ENCODE peak calls at places on chromosomes 7 and 10, in five cellular contexts. C is cardiac muscle cell, M is esophagus squamous epithelium, I is pancreas, J is GM23338. R is an unnamed sample.

GRCh38 chr7:83648464-83649241 is at the start of gene SEMA3E:
- DNase-seq in M (no peak), J (peak; percentile 79), I (no peak), C (peak; percentile 38), R (no peak)

GRCh38 chr10:124291009-124291671 is 127.6 kb downstream of the OAT start:
- DNase-seq in I (no peak), M (no peak), J (no peak), C (peak; percentile 38), R (peak; percentile 61)

GRCh38 chr10:88118769-88119559 is 255.5 kb downstream of the PTEN start:
- DNase-seq in M (no peak), J (no peak), C (no peak), I (no peak), R (no peak)

GRCh38 chr7:57867884-57868701 is 418.1 kb downstream of the ZNF716 start:
- DNase-seq in I (peak; percentile 65), J (no peak), M (no peak), C (peak; percentile 14), R (peak; percentile 82)

GRCh38 chr10:15700078-15700477 is 19.6 kb downstream of the ITGA8 start:
- DNase-seq in C (no peak), M (no peak), J (no peak), I (no peak), R (no peak)

GRCh38 chr10:51965451-51965850 is 266.1 kb upstream of the CSTF2T start:
- DNase-seq in I (no peak), J (no peak), C (no peak), M (no peak), R (no peak)

GRCh38 chr7:121329460-121330052 is 756 bp downstream of the WNT16 start:
- DNase-seq in C (no peak), M (no peak), I (peak; percentile 68), J (peak; percentile 79), R (no peak)

GRCh38 chr10:72328829-72329204 is 25.9 kb downstream of the DNAJB12 start:
- DNase-seq in I (no peak), J (no peak), C (no peak), M (no peak), R (no peak)

DNA sequence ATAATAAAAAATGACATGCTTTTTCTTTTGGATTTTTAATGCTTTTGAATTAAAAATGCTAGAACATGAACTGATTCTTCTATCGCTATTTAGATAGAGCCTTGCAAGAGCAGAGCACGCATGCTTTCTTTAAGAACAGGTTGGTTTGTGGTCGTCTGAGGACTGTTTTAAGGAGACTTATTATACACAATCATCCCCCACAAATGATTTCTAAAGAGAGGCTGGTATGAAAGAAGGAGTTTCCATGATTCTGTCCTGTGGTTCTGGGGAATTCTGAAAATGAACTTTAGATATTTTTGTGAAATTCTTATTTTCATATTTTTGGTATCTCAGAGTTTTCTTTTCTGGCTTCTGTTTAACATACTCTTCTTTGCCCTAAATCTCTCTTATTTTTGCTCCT is 101.4 kb downstream of the TCF7L2 start:
- DNase-seq in C (no peak), M (no peak), J (no peak), I (no peak), R (no peak)
- H3K4me1 ChIP-seq in C (peaks cover 27% of the 10 kb centered on the region), M (peaks cover 5% of the 10 kb centered on the region), J (peaks cover 94% of the 10 kb centered on the region), I (no peaks in the 10 kb centered on the region), R (no peaks in the 10 kb centered on the region)

GRCh38 chr7:80648201-80648600 is 9.8 kb downstream of the CD36 start:
- DNase-seq in J (no peak), M (no peak), I (no peak), C (no peak), R (no peak)
- H3K4me1 ChIP-seq in J (no peaks in the 10 kb centered on the region), M (no peaks in the 10 kb centered on the region), I (no peaks in the 10 kb centered on the region), C (no peaks in the 10 kb centered on the region), R (no peaks in the 10 kb centered on the region)

DNA sequence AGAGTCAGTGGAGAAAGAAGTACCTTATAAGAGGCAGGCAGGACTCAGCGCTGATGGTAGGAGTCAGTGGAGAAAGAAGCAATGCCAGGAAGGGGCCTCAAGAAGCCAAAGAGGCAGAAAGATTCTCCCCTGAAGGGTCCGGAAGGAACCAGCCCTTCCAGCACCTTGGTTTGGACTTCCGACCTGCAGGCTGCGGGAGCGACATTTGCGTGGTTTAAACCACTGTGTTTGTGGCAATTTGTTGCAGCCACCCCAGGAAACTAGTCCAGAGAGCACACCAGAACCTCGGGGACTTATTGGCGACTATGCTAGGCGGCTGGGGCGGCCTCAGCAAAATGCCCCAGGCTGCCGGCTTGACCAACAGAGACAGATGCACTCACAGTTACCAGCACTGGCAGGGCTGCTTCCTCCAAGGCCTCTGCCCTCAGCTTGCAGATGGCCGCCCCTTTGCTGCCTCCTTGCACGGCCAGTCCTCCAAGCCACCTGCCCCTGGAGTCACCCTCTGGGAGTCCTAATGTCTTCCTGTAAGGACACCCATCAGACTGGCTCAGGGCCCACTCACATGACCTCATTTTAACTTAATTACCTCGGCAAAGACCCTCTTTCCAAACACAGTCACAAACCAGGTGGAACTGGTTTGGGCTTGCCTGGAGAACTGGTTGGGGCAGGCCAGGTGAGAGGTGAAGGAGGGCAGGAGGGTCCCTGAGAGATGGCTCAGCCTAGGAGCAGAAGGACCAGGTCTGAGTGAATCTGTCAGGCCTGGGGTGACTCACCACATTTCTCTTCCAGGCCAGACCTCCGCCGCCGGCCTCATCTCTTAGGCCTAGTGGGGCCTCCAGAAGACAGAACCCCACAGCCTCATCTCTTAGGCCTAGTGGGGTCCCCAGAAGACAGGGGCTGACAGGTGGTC is 26.1 kb downstream of the CALML3 start:
- DNase-seq in M (no peak), C (peak; percentile 16), J (no peak), I (peak; percentile 53), R (no peak)
- H3K4me1 ChIP-seq in M (peaks cover 57% of the 10 kb centered on the region), C (peaks cover 16% of the 10 kb centered on the region), J (no peaks in the 10 kb centered on the region), I (peaks cover 19% of the 10 kb centered on the region), R (no peaks in the 10 kb centered on the region)

DNA sequence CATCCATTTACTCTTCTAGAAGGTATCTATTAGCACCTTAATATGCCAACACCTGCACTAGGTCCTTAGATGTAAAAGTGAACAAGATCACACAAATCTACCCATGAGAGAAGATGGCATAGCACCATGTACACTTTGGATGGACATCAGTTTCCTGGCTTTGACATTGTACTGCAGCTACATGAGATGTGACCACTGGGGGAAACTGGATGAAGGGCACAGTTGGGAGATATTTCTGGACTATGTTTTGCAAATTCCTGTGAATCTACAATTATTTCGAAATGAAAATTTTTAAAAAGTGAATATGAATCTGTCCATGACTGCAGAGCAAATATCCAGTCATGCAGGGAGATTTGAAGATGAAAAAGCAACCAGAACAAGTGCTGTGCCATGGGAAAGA is 124.5 kb downstream of the PRKCQ start:
- DNase-seq in J (no peak), C (no peak), I (no peak), M (no peak), R (no peak)
- H3K4me1 ChIP-seq in J (no peaks in the 10 kb centered on the region), C (no peaks in the 10 kb centered on the region), I (no peaks in the 10 kb centered on the region), M (no peaks in the 10 kb centered on the region), R (no peaks in the 10 kb centered on the region)

GRCh38 chr7:135156290-135156689 is 8.4 kb downstream of the TMEM140 start:
- DNase-seq in M (no peak), J (no peak), C (no peak), I (no peak), R (no peak)
- H3K4me1 ChIP-seq in M (no peaks in the 10 kb centered on the region), J (peaks cover 21% of the 10 kb centered on the region), C (peaks cover 10% of the 10 kb centered on the region), I (no peaks in the 10 kb centered on the region), R (no peaks in the 10 kb centered on the region)

DNA sequence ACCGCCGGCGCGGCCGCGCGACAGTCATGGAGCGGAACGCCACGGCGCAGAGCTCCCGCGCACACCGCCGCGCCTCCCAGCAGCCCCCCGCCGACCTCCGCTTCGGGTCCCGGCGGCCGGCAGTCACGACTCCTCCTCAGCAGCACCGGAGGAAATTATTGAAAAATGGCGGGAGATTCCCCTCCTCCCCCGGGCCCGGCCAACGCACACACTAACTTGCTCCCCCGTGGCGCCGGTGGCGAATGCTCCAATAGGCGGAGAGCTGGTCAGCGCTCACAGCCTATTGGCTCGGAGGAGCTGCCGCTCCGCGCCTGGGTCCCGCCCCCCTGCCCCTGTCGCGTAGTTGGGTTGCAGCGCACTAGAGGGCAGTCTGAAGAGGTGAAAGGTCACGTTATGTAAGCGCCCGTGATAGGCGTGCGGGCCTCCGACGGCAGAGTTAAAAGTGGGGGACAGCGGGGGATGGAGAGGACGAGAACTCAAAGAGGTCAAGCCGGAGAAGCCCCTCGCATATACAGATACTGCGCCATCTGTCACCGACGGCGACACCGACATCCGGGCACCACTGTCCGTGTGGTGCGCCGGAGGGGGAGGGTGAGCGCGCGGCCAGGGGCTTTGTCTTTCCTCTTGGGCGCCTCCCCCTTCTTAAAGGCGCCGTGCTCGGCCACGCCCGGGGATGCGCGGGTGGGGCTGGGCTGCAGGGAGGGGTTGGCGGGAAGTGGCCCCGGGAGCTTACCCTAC is at the start of gene BAZ1B:
- DNase-seq in M (peak; percentile 93), C (peak; percentile 100), J (peak; percentile 99), I (peak; percentile 95), R (peak; percentile 98)
- H3K4me1 ChIP-seq in M (peaks cover 21% of the 10 kb centered on the region), C (peaks cover 24% of the 10 kb centered on the region), J (peaks cover 18% of the 10 kb centered on the region), I (peaks cover 13% of the 10 kb centered on the region), R (peaks cover 34% of the 10 kb centered on the region)

GRCh38 chr10:110824152-110824441 is 47.6 kb upstream of the PDCD4 start:
- DNase-seq in J (no peak), I (no peak), C (no peak), M (no peak), R (no peak)
- H3K4me1 ChIP-seq in J (peaks cover 17% of the 10 kb centered on the region), I (peaks cover 23% of the 10 kb centered on the region), C (peaks cover 61% of the 10 kb centered on the region), M (peaks cover 56% of the 10 kb centered on the region), R (peaks cover 11% of the 10 kb centered on the region)